ENCODE peak calls at places on chromosomes 3 and 15, in ten cellular contexts. E is BE2C; L is stimulated activated naive CD8-positive, alpha-beta T cell treated with anti-CD3 and anti-CD28 coated beads, Interleukin-15, amount 100 ng/mL, for 72 hours; Q is GM13976; K is BJ; A is A673; B is stimulated activated CD8-positive, alpha-beta memory T cell treated with anti-CD3 and anti-CD28 coated beads, Interleukin-7, amount 100 ng/mL, for 4 hours; U is C1 segment of cervical spinal cord; C is heart left ventricle; M is smooth muscle cell of the brain vasculature. G is an unnamed sample.

GRCh38 chr3:11080492-11080891 is 73.8 kb upstream of the HRH1 start:
- DNase-seq in E (no peak), L (no peak), Q (no peak), K (no peak), A (no peak), B (no peak), U (no peak), C (no peak), M (no peak), G (no peak)

GRCh38 chr15:33926260-33926659 is 42.0 kb upstream of the CHRM5 start:
- DNase-seq in E (no peak), L (no peak), Q (no peak), K (no peak), A (no peak), B (no peak), U (no peak), C (no peak), M (no peak), G (no peak)

GRCh38 chr3:185733980-185734724 is 90.7 kb downstream of the IGF2BP2 start:
- DNase-seq in E (peak; percentile 42), L (no peak), Q (peak; percentile 72), K (no peak), A (peak; percentile 80), B (no peak), U (no peak), C (peak; percentile 32), M (peak; percentile 67), G (no peak)

GRCh38 chr15:78679089-78679511 is 38.1 kb upstream of the CHRNB4 start:
- DNase-seq in E (peak; percentile 38), L (no peak), Q (no peak), K (no peak), A (no peak), B (no peak), U (no peak), C (no peak), M (no peak), G (no peak)

GRCh38 chr15:101104186-101104585 is 147.7 kb downstream of the CHSY1 start:
- DNase-seq in E (no peak), L (no peak), Q (no peak), K (no peak), A (no peak), B (no peak), U (no peak), C (peak; percentile 3), M (no peak), G (no peak)

GRCh38 chr3:131349946-131350347 is 31.6 kb upstream of the NUDT16 start:
- DNase-seq in E (peak; percentile 60), L (no peak), Q (no peak), K (peak; percentile 66), A (no peak), B (no peak), U (no peak), C (peak; percentile 67), M (peak; percentile 28), G (no peak)

GRCh38 chr15:63339006-63339766 is 42.5 kb downstream of the CA12 start:
- DNase-seq in E (no peak), L (no peak), Q (no peak), K (no peak), A (no peak), B (no peak), U (no peak), C (no peak), M (no peak), G (no peak)

GRCh38 chr3:11530153-11530721 is 113.5 kb downstream of the VGLL4 start:
- DNase-seq in E (no peak), L (no peak), Q (no peak), K (peak; percentile 80), A (no peak), B (no peak), U (no peak), C (peak; percentile 82), M (peak; percentile 87), G (no peak)

GRCh38 chr3:143972155-143972494 is 502 bp downstream of the DIPK2A start:
- DNase-seq in E (no peak), L (no peak), Q (no peak), K (no peak), A (peak; percentile 65), B (no peak), U (peak; percentile 61), C (no peak), M (no peak), G (no peak)

GRCh38 chr15:91867581-91868026 is 14.1 kb downstream of the SLCO3A1 start:
- DNase-seq in E (peak; percentile 57), L (no peak), Q (no peak), K (peak; percentile 58), A (no peak), B (no peak), U (no peak), C (peak; percentile 78), M (no peak), G (no peak)

GRCh38 chr3:156547637-156548036 is 7.3 kb downstream of the SSR3 start:
- DNase-seq in E (no peak), L (no peak), Q (no peak), K (no peak), A (no peak), B (no peak), U (no peak), C (no peak), M (no peak), G (no peak)

GRCh38 chr15:57218826-57219576 is 157.3 kb upstream of the CGNL1 start:
- DNase-seq in E (peak; percentile 71), L (no peak), Q (no peak), K (no peak), A (peak; percentile 97), B (no peak), U (no peak), C (no peak), M (peak; percentile 85), G (no peak)

GRCh38 chr15:82309802-82310201 is 39.5 kb downstream of the GOLGA6L10 start:
- DNase-seq in E (no peak), L (no peak), Q (no peak), K (no peak), A (no peak), B (no peak), U (no peak), C (no peak), M (no peak), G (no peak)

GRCh38 chr15:41936649-41937567 is 35.4 kb downstream of the EHD4 start:
- DNase-seq in E (no peak), L (peak; percentile 75), Q (peak; percentile 61), K (no peak), A (no peak), B (peak; percentile 71), U (no peak), C (peak; percentile 55), M (no peak), G (no peak)

GRCh38 chr3:195828762-195829161 is 17.0 kb upstream of the MUC4 start:
- DNase-seq in E (no peak), L (no peak), Q (no peak), K (no peak), A (no peak), B (no peak), U (no peak), C (no peak), M (no peak), G (no peak)

GRCh38 chr3:82347585-82347984 is 586.1 kb upstream of the GBE1 start:
- DNase-seq in E (no peak), L (no peak), Q (no peak), K (no peak), A (no peak), B (no peak), U (no peak), C (no peak), M (no peak), G (no peak)

GRCh38 chr3:152021951-152022461 is 148.6 kb downstream of the SUCNR1 start:
- DNase-seq in E (no peak), L (no peak), Q (no peak), K (no peak), A (peak; percentile 68), B (no peak), U (no peak), C (no peak), M (no peak), G (no peak)

GRCh38 chr15:35271371-35272043 is 186.4 kb upstream of the NANOGP8 start:
- DNase-seq in E (no peak), L (no peak), Q (no peak), K (peak; percentile 16), A (no peak), B (no peak), U (no peak), C (no peak), M (no peak), G (no peak)

GRCh38 chr3:85384372-85384771 is 425.6 kb downstream of the CADM2 start:
- DNase-seq in E (no peak), L (no peak), Q (no peak), K (no peak), A (no peak), B (no peak), U (no peak), C (no peak), M (no peak), G (no peak)

GRCh38 chr15:61421470-61421869 is 192.4 kb upstream of the RORA start:
- DNase-seq in E (no peak), L (no peak), Q (no peak), K (no peak), A (no peak), B (no peak), U (no peak), C (no peak), M (no peak), G (no peak)

GRCh38 chr15:80068578-80068977 is 9.1 kb downstream of the ZFAND6 start:
- DNase-seq in E (no peak), L (peak; percentile 29), Q (no peak), K (peak; percentile 34), A (peak; percentile 39), B (no peak), U (no peak), C (no peak), M (no peak), G (no peak)

GRCh38 chr3:115550285-115550741 is 73.0 kb upstream of the GAP43 start:
- DNase-seq in E (no peak), L (no peak), Q (no peak), K (peak; percentile 26), A (no peak), B (no peak), U (no peak), C (peak; percentile 71), M (peak; percentile 31), G (no peak)

GRCh38 chr3:120853416-120853815 is 54.6 kb upstream of the STXBP5L start:
- DNase-seq in E (peak; percentile 16), L (no peak), Q (no peak), K (no peak), A (no peak), B (no peak), U (no peak), C (no peak), M (no peak), G (no peak)

GRCh38 chr3:134150476-134150875 is 100.2 kb downstream of the RYK start:
- DNase-seq in E (no peak), L (no peak), Q (no peak), K (no peak), A (no peak), B (no peak), U (no peak), C (no peak), M (no peak), G (no peak)

GRCh38 chr3:188905991-188906635 is 265.7 kb upstream of the TPRG1 start:
- DNase-seq in E (no peak), L (no peak), Q (no peak), K (no peak), A (peak; percentile 77), B (no peak), U (no peak), C (no peak), M (no peak), G (no peak)

GRCh38 chr3:182690163-182690562 is 103.1 kb upstream of the ATP11B start:
- DNase-seq in E (no peak), L (no peak), Q (no peak), K (no peak), A (no peak), B (no peak), U (no peak), C (no peak), M (no peak), G (no peak)

GRCh38 chr3:192731233-192731632 is 3.9 kb upstream of the FGF12 start:
- DNase-seq in E (no peak), L (no peak), Q (no peak), K (no peak), A (no peak), B (no peak), U (no peak), C (no peak), M (no peak), G (no peak)

GRCh38 chr15:52790941-52791751 is 1.0 kb upstream of the ONECUT1 start:
- DNase-seq in E (no peak), L (no peak), Q (no peak), K (no peak), A (no peak), B (no peak), U (no peak), C (no peak), M (no peak), G (no peak)